ENCODE peak calls at places on chromosomes 5 and 9, in seven cellular contexts. A is NCI-H1436, S is H4, Q is bronchial epithelial cell, E is non-pigmented ciliary epithelial cell, M is heart left ventricle, D is DMS153. W is an unnamed sample.
A peak's percentile ranks its signal among the peaks of the same experiment; 100 is the strongest.

GRCh38 chr5:99061711-99062110 is 132.9 kb upstream of the CHD1 start:
- DNase-seq in A (no peak), S (no peak), Q (peak; percentile 77), E (peak; percentile 51), M (no peak), D (no peak), W (no peak)

GRCh38 chr5:37900692-37901091 is 60.9 kb upstream of the GDNF start:
- DNase-seq in A (no peak), S (peak; percentile 48), Q (peak; percentile 31), E (no peak), M (peak; percentile 84), D (peak; percentile 24), W (peak; percentile 18)

GRCh38 chr5:36059571-36060515 is 6.8 kb downstream of the UGT3A2 start:
- DNase-seq in A (no peak), S (peak; percentile 37), Q (peak; percentile 25), E (no peak), M (no peak), D (no peak), W (no peak)

GRCh38 chr5:103041071-103041676 is 78.8 kb downstream of the GIN1 start:
- DNase-seq in A (peak; percentile 55), S (peak; percentile 50), Q (peak; percentile 59), E (peak; percentile 13), M (no peak), D (no peak), W (peak; percentile 77)

GRCh38 chr9:137982132-137982666 is 104.6 kb downstream of the CACNA1B start:
- DNase-seq in A (no peak), S (no peak), Q (peak; percentile 37), E (no peak), M (no peak), D (no peak), W (no peak)

GRCh38 chr9:35114113-35114847 is 1.4 kb downstream of the ATOSB start:
- DNase-seq in A (peak; percentile 87), S (peak; percentile 98), Q (peak; percentile 93), E (peak; percentile 91), M (peak; percentile 86), D (peak; percentile 68), W (peak; percentile 94)

GRCh38 chr5:133847301-133847700 is 121.1 kb downstream of the C5orf15 start:
- DNase-seq in A (no peak), S (no peak), Q (no peak), E (no peak), M (no peak), D (no peak), W (no peak)

GRCh38 chr5:116442095-116442534 is 132.5 kb downstream of the SEMA6A start:
- DNase-seq in A (no peak), S (peak; percentile 93), Q (peak; percentile 73), E (no peak), M (peak; percentile 68), D (peak; percentile 59), W (peak; percentile 35)

GRCh38 chr5:57246426-57246825 is 72.6 kb downstream of the GPBP1 start:
- DNase-seq in A (no peak), S (no peak), Q (no peak), E (no peak), M (no peak), D (no peak), W (no peak)

GRCh38 chr9:104748359-104749031 is 1.0 kb downstream of the NIPSNAP3A start:
- DNase-seq in A (no peak), S (no peak), Q (peak; percentile 24), E (no peak), M (no peak), D (no peak), W (peak; percentile 60)

GRCh38 chr9:112198646-112199045 is 23.5 kb upstream of the SUSD1 start:
- DNase-seq in A (no peak), S (no peak), Q (no peak), E (no peak), M (no peak), D (peak; percentile 20), W (no peak)

GRCh38 chr5:96548941-96549340 is 113.2 kb upstream of the CAST start:
- DNase-seq in A (no peak), S (no peak), Q (no peak), E (no peak), M (no peak), D (no peak), W (no peak)

GRCh38 chr5:41790038-41790776 is 80.0 kb downstream of the OXCT1 start:
- DNase-seq in A (no peak), S (no peak), Q (peak; percentile 12), E (no peak), M (no peak), D (no peak), W (no peak)

GRCh38 chr5:174045470-174046025 is at the start of gene NSG2:
- DNase-seq in A (peak; percentile 38), S (peak; percentile 94), Q (peak; percentile 60), E (peak; percentile 74), M (peak; percentile 89), D (peak; percentile 70), W (peak; percentile 78)

GRCh38 chr5:69416180-69416579 is 1.3 kb downstream of the MARVELD2 start:
- DNase-seq in A (no peak), S (no peak), Q (peak; percentile 3), E (no peak), M (no peak), D (no peak), W (no peak)

GRCh38 chr5:1540166-1540565 is 16.4 kb upstream of the LPCAT1 start:
- DNase-seq in A (no peak), S (no peak), Q (no peak), E (no peak), M (peak; percentile 35), D (no peak), W (no peak)

GRCh38 chr5:74670377-74671038 is 14.5 kb upstream of the HEXB start:
- DNase-seq in A (no peak), S (no peak), Q (no peak), E (no peak), M (no peak), D (no peak), W (no peak)

GRCh38 chr9:79682076-79682736 is 110.4 kb downstream of the TLE4 start:
- DNase-seq in A (no peak), S (no peak), Q (peak; percentile 21), E (no peak), M (no peak), D (no peak), W (peak; percentile 73)

GRCh38 chr9:4674783-4675182 is 4.6 kb upstream of the CDC37L1 start:
- DNase-seq in A (no peak), S (peak; percentile 83), Q (peak; percentile 74), E (no peak), M (no peak), D (no peak), W (no peak)

GRCh38 chr9:76512826-76513225 is 53.8 kb downstream of the GCNT1 start:
- DNase-seq in A (no peak), S (peak; percentile 41), Q (peak; percentile 65), E (peak; percentile 28), M (no peak), D (no peak), W (no peak)

GRCh38 chr5:92372766-92373165 is 989.6 kb upstream of the ARRDC3 start:
- DNase-seq in A (no peak), S (no peak), Q (peak; percentile 85), E (peak; percentile 17), M (no peak), D (no peak), W (no peak)

GRCh38 chr9:70120834-70121510 is 77.3 kb downstream of the MAMDC2 start:
- DNase-seq in A (no peak), S (peak; percentile 86), Q (peak; percentile 95), E (peak; percentile 91), M (peak; percentile 84), D (no peak), W (peak; percentile 70)

GRCh38 chr9:128702445-128702948 is at the start of gene PKN3:
- DNase-seq in A (peak; percentile 79), S (peak; percentile 68), Q (peak; percentile 46), E (no peak), M (peak; percentile 94), D (peak; percentile 61), W (peak; percentile 92)

GRCh38 chr9:36738318-36738975 is 165.8 kb downstream of the MELK start:
- DNase-seq in A (no peak), S (peak; percentile 43), Q (peak; percentile 84), E (no peak), M (no peak), D (no peak), W (peak; percentile 6)

GRCh38 chr9:8733096-8733954 is 933.7 kb upstream of the DMAC1 start:
- DNase-seq in A (no peak), S (peak; percentile 36), Q (no peak), E (no peak), M (peak; percentile 64), D (peak; percentile 59), W (peak; percentile 67)

GRCh38 chr9:82164159-82164558 is 175.6 kb downstream of the SPATA31D1 start:
- DNase-seq in A (no peak), S (no peak), Q (peak; percentile 51), E (no peak), M (no peak), D (no peak), W (no peak)

GRCh38 chr5:179374506-179375235 is 29.4 kb upstream of the ADAMTS2 start:
- DNase-seq in A (no peak), S (no peak), Q (no peak), E (no peak), M (no peak), D (no peak), W (no peak)

GRCh38 chr5:65152131-65152530 is 329.6 kb downstream of the ADAMTS6 start:
- DNase-seq in A (peak; percentile 42), S (no peak), Q (no peak), E (no peak), M (no peak), D (no peak), W (no peak)

GRCh38 chr9:105700598-105701544 is 6.5 kb downstream of the TMEM38B start:
- DNase-seq in A (no peak), S (no peak), Q (no peak), E (no peak), M (no peak), D (no peak), W (peak; percentile 4)

GRCh38 chr5:172872997-172873491 is 39.0 kb downstream of the ERGIC1 start:
- DNase-seq in A (no peak), S (no peak), Q (no peak), E (no peak), M (peak; percentile 88), D (no peak), W (peak; percentile 94)

GRCh38 chr5:76785493-76785892 is 33.3 kb upstream of the F2RL1 start:
- DNase-seq in A (no peak), S (peak; percentile 28), Q (peak; percentile 62), E (no peak), M (no peak), D (no peak), W (peak; percentile 61)

GRCh38 chr5:149466457-149466972 is 84.7 kb downstream of the CSNK1A1 start:
- DNase-seq in A (peak; percentile 42), S (peak; percentile 39), Q (peak; percentile 64), E (no peak), M (no peak), D (no peak), W (peak; percentile 46)